ENCODE peak calls at places on chromosomes 6 and 20, in seven cellular contexts. One of them, this sample, is unnamed.
A peak's percentile ranks its signal among the peaks of the same experiment; 100 is the strongest.

GRCh38 chr6:82953871-82954270 is 111.8 kb downstream of the UBE3D start:
- DNase-seq in A673: no peak
- DNase-seq in GM23248: peak; percentile 20
- DNase-seq in adrenal gland: no peak
- DNase-seq in AG04450: no peak
- DNase-seq in heart right ventricle: peak; percentile 38
- DNase-seq in cardiac muscle cell: peak; percentile 68
- DNase-seq in this sample: peak; percentile 57

GRCh38 chr6:5670381-5670780 is 336.3 kb downstream of the NRN1 start:
- DNase-seq in A673: no peak
- DNase-seq in GM23248: no peak
- DNase-seq in adrenal gland: no peak
- DNase-seq in AG04450: no peak
- DNase-seq in heart right ventricle: no peak
- DNase-seq in cardiac muscle cell: no peak
- DNase-seq in this sample: no peak

GRCh38 chr20:9401381-9401780 is 113.0 kb upstream of the LAMP5 start:
- DNase-seq in A673: no peak
- DNase-seq in GM23248: no peak
- DNase-seq in adrenal gland: no peak
- DNase-seq in AG04450: no peak
- DNase-seq in heart right ventricle: no peak
- DNase-seq in cardiac muscle cell: no peak
- DNase-seq in this sample: no peak

GRCh38 chr6:164812706-164813105 is 496.7 kb downstream of the C6orf118 start:
- DNase-seq in A673: no peak
- DNase-seq in GM23248: no peak
- DNase-seq in adrenal gland: no peak
- DNase-seq in AG04450: no peak
- DNase-seq in heart right ventricle: no peak
- DNase-seq in cardiac muscle cell: no peak
- DNase-seq in this sample: no peak

GRCh38 chr6:38973178-38974057 is 75.2 kb upstream of the GLP1R start:
- DNase-seq in A673: peak; percentile 63
- DNase-seq in GM23248: peak; percentile 72
- DNase-seq in adrenal gland: peak; percentile 37
- DNase-seq in AG04450: peak; percentile 38
- DNase-seq in heart right ventricle: peak; percentile 14
- DNase-seq in cardiac muscle cell: peak; percentile 78
- DNase-seq in this sample: no peak

GRCh38 chr20:8545212-8545611 is 413.1 kb downstream of the PLCB1 start:
- DNase-seq in A673: no peak
- DNase-seq in GM23248: peak; percentile 80
- DNase-seq in adrenal gland: no peak
- DNase-seq in AG04450: no peak
- DNase-seq in heart right ventricle: no peak
- DNase-seq in cardiac muscle cell: peak; percentile 33
- DNase-seq in this sample: no peak

GRCh38 chr6:139568956-139569538 is 194.6 kb upstream of the CITED2 start:
- DNase-seq in A673: peak; percentile 20
- DNase-seq in GM23248: peak; percentile 80
- DNase-seq in adrenal gland: no peak
- DNase-seq in AG04450: peak; percentile 47
- DNase-seq in heart right ventricle: no peak
- DNase-seq in cardiac muscle cell: peak; percentile 82
- DNase-seq in this sample: no peak

GRCh38 chr6:149940673-149940984 is 1.2 kb upstream of the ULBP2 start:
- DNase-seq in A673: no peak
- DNase-seq in GM23248: no peak
- DNase-seq in adrenal gland: no peak
- DNase-seq in AG04450: no peak
- DNase-seq in heart right ventricle: no peak
- DNase-seq in cardiac muscle cell: no peak
- DNase-seq in this sample: no peak

GRCh38 chr6:112938656-112939055 is 591.5 kb downstream of the RFPL4B start:
- DNase-seq in A673: no peak
- DNase-seq in GM23248: no peak
- DNase-seq in adrenal gland: no peak
- DNase-seq in AG04450: no peak
- DNase-seq in heart right ventricle: no peak
- DNase-seq in cardiac muscle cell: no peak
- DNase-seq in this sample: no peak

GRCh38 chr6:107244742-107245470 is 129.6 kb upstream of the BEND3 start:
- DNase-seq in A673: no peak
- DNase-seq in GM23248: no peak
- DNase-seq in adrenal gland: peak; percentile 20
- DNase-seq in AG04450: no peak
- DNase-seq in heart right ventricle: no peak
- DNase-seq in cardiac muscle cell: no peak
- DNase-seq in this sample: no peak

GRCh38 chr20:10586296-10586695 is 87.5 kb downstream of the JAG1 start:
- DNase-seq in A673: no peak
- DNase-seq in GM23248: no peak
- DNase-seq in adrenal gland: no peak
- DNase-seq in AG04450: no peak
- DNase-seq in heart right ventricle: no peak
- DNase-seq in cardiac muscle cell: no peak
- DNase-seq in this sample: no peak

GRCh38 chr20:16968099-16968498 is 219.9 kb downstream of the OTOR start:
- DNase-seq in A673: no peak
- DNase-seq in GM23248: no peak
- DNase-seq in adrenal gland: no peak
- DNase-seq in AG04450: no peak
- DNase-seq in heart right ventricle: no peak
- DNase-seq in cardiac muscle cell: no peak
- DNase-seq in this sample: peak; percentile 68

GRCh38 chr6:158501638-158502592 is 58.0 kb upstream of the TMEM181 start:
- DNase-seq in A673: no peak
- DNase-seq in GM23248: no peak
- DNase-seq in adrenal gland: no peak
- DNase-seq in AG04450: no peak
- DNase-seq in heart right ventricle: no peak
- DNase-seq in cardiac muscle cell: no peak
- DNase-seq in this sample: no peak

GRCh38 chr6:73236147-73236750 is 11.0 kb upstream of the KHDC1L start:
- DNase-seq in A673: peak; percentile 10
- DNase-seq in GM23248: peak; percentile 96
- DNase-seq in adrenal gland: no peak
- DNase-seq in AG04450: peak; percentile 68
- DNase-seq in heart right ventricle: no peak
- DNase-seq in cardiac muscle cell: peak; percentile 82
- DNase-seq in this sample: no peak

GRCh38 chr6:31158863-31159855 is 770 bp downstream of the TCF19 start:
- DNase-seq in A673: peak; percentile 15
- DNase-seq in GM23248: peak; percentile 52
- DNase-seq in adrenal gland: no peak
- DNase-seq in AG04450: no peak
- DNase-seq in heart right ventricle: no peak
- DNase-seq in cardiac muscle cell: peak; percentile 23
- DNase-seq in this sample: no peak

GRCh38 chr20:46547995-46548394 is 2.5 kb downstream of the OCSTAMP start:
- DNase-seq in A673: no peak
- DNase-seq in GM23248: no peak
- DNase-seq in adrenal gland: no peak
- DNase-seq in AG04450: no peak
- DNase-seq in heart right ventricle: no peak
- DNase-seq in cardiac muscle cell: no peak
- DNase-seq in this sample: no peak

GRCh38 chr20:25046736-25047666 is 10.9 kb downstream of the ACSS1 start:
- DNase-seq in A673: no peak
- DNase-seq in GM23248: no peak
- DNase-seq in adrenal gland: no peak
- DNase-seq in AG04450: no peak
- DNase-seq in heart right ventricle: no peak
- DNase-seq in cardiac muscle cell: no peak
- DNase-seq in this sample: no peak

GRCh38 chr20:38210741-38211140 is 45.7 kb upstream of the TGM2 start:
- DNase-seq in A673: no peak
- DNase-seq in GM23248: peak; percentile 47
- DNase-seq in adrenal gland: no peak
- DNase-seq in AG04450: no peak
- DNase-seq in heart right ventricle: no peak
- DNase-seq in cardiac muscle cell: no peak
- DNase-seq in this sample: no peak

GRCh38 chr20:3813758-3814581 is 6.4 kb upstream of the AP5S1 start:
- DNase-seq in A673: no peak
- DNase-seq in GM23248: no peak
- DNase-seq in adrenal gland: no peak
- DNase-seq in AG04450: no peak
- DNase-seq in heart right ventricle: no peak
- DNase-seq in cardiac muscle cell: no peak
- DNase-seq in this sample: no peak

GRCh38 chr6:45742591-45742990 is 273.1 kb downstream of the CLIC5 start:
- DNase-seq in A673: no peak
- DNase-seq in GM23248: no peak
- DNase-seq in adrenal gland: no peak
- DNase-seq in AG04450: no peak
- DNase-seq in heart right ventricle: no peak
- DNase-seq in cardiac muscle cell: no peak
- DNase-seq in this sample: peak; percentile 10

GRCh38 chr20:46307139-46307998 is 929 bp downstream of the CDH22 start:
- DNase-seq in A673: peak; percentile 73
- DNase-seq in GM23248: peak; percentile 68
- DNase-seq in adrenal gland: peak; percentile 54
- DNase-seq in AG04450: no peak
- DNase-seq in heart right ventricle: no peak
- DNase-seq in cardiac muscle cell: peak; percentile 54
- DNase-seq in this sample: no peak

GRCh38 chr6:56399250-56399671 is 151.9 kb upstream of the COL21A1 start:
- DNase-seq in A673: no peak
- DNase-seq in GM23248: no peak
- DNase-seq in adrenal gland: no peak
- DNase-seq in AG04450: no peak
- DNase-seq in heart right ventricle: no peak
- DNase-seq in cardiac muscle cell: peak; percentile 35
- DNase-seq in this sample: no peak

GRCh38 chr20:51553897-51554504 is 11.5 kb upstream of the NFATC2 start:
- DNase-seq in A673: no peak
- DNase-seq in GM23248: peak; percentile 73
- DNase-seq in adrenal gland: no peak
- DNase-seq in AG04450: no peak
- DNase-seq in heart right ventricle: no peak
- DNase-seq in cardiac muscle cell: peak; percentile 49
- DNase-seq in this sample: no peak

GRCh38 chr6:138159246-138159645 is 2.5 kb upstream of the ARFGEF3 start:
- DNase-seq in A673: no peak
- DNase-seq in GM23248: no peak
- DNase-seq in adrenal gland: no peak
- DNase-seq in AG04450: no peak
- DNase-seq in heart right ventricle: no peak
- DNase-seq in cardiac muscle cell: no peak
- DNase-seq in this sample: no peak

GRCh38 chr20:63531686-63532448 is 5.3 kb downstream of the PTK6 start:
- DNase-seq in A673: no peak
- DNase-seq in GM23248: no peak
- DNase-seq in adrenal gland: no peak
- DNase-seq in AG04450: no peak
- DNase-seq in heart right ventricle: no peak
- DNase-seq in cardiac muscle cell: no peak
- DNase-seq in this sample: no peak

GRCh38 chr6:37525460-37526357 is 26.0 kb upstream of the CCDC167 start:
- DNase-seq in A673: peak; percentile 29
- DNase-seq in GM23248: peak; percentile 44
- DNase-seq in adrenal gland: no peak
- DNase-seq in AG04450: no peak
- DNase-seq in heart right ventricle: no peak
- DNase-seq in cardiac muscle cell: peak; percentile 49
- DNase-seq in this sample: no peak

GRCh38 chr6:37532122-37532521 is 32.4 kb upstream of the CCDC167 start:
- DNase-seq in A673: no peak
- DNase-seq in GM23248: no peak
- DNase-seq in adrenal gland: no peak
- DNase-seq in AG04450: no peak
- DNase-seq in heart right ventricle: no peak
- DNase-seq in cardiac muscle cell: no peak
- DNase-seq in this sample: no peak

GRCh38 chr6:37524919-37525318 is 25.2 kb upstream of the CCDC167 start:
- DNase-seq in A673: no peak
- DNase-seq in GM23248: no peak
- DNase-seq in adrenal gland: no peak
- DNase-seq in AG04450: no peak
- DNase-seq in heart right ventricle: no peak
- DNase-seq in cardiac muscle cell: no peak
- DNase-seq in this sample: no peak

GRCh38 chr6:37531026-37531425 is 31.3 kb upstream of the CCDC167 start:
- DNase-seq in A673: no peak
- DNase-seq in GM23248: peak; percentile 22
- DNase-seq in adrenal gland: no peak
- DNase-seq in AG04450: no peak
- DNase-seq in heart right ventricle: no peak
- DNase-seq in cardiac muscle cell: no peak
- DNase-seq in this sample: no peak

GRCh38 chr6:37530294-37530693 is 30.6 kb upstream of the CCDC167 start:
- DNase-seq in A673: no peak
- DNase-seq in GM23248: peak; percentile 27
- DNase-seq in adrenal gland: no peak
- DNase-seq in AG04450: no peak
- DNase-seq in heart right ventricle: no peak
- DNase-seq in cardiac muscle cell: no peak
- DNase-seq in this sample: no peak
- H3K27me3 ChIP-seq in A673: peaks cover 27% of the 10 kb centered on the region
- H3K27me3 ChIP-seq in GM23248: peaks cover 54% of the 10 kb centered on the region
- H3K27me3 ChIP-seq in adrenal gland: peaks cover 12% of the 10 kb centered on the region
- H3K27me3 ChIP-seq in AG04450: peaks cover 58% of the 10 kb centered on the region
- H3K27me3 ChIP-seq in heart right ventricle: peaks cover 68% of the 10 kb centered on the region
- H3K27me3 ChIP-seq in cardiac muscle cell: peaks cover 38% of the 10 kb centered on the region
- H3K27me3 ChIP-seq in this sample: peaks cover 93% of the 10 kb centered on the region

GRCh38 chr6:19849196-19849595 is 12.0 kb downstream of the ID4 start:
- DNase-seq in A673: no peak
- DNase-seq in GM23248: no peak
- DNase-seq in adrenal gland: no peak
- DNase-seq in AG04450: no peak
- DNase-seq in heart right ventricle: no peak
- DNase-seq in cardiac muscle cell: no peak
- DNase-seq in this sample: no peak
- H3K27ac ChIP-seq in A673: no peak overlapping the region
- H3K27ac ChIP-seq in GM23248: no peak overlapping the region
- H3K27ac ChIP-seq in adrenal gland: no peak overlapping the region
- H3K27ac ChIP-seq in AG04450: no peak overlapping the region
- H3K27ac ChIP-seq in heart right ventricle: no peak overlapping the region
- H3K27ac ChIP-seq in cardiac muscle cell: no peak overlapping the region
- H3K27ac ChIP-seq in this sample: peak overlapping the region; percentile 74

DNA sequence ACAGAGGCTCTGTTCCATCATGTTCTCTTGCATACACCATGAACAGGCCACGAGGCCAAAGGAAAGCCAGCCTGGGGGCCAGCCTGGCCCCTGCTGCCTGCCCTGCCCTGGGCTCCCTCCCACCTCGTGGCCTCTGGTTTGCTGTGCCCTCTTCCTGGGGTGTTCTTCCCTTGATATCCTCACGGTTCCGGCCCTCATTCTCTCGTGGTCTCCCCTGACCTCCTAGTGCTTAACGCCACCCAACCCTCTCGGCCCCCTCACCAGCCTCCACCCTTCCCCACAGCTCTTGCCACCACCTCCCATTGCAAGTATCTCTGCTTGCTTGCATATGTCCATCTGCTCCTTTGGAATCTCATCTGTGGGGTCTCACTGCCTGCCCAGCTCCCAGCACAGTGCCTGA is 73.0 kb downstream of the GNAS-AS1 start:
- DNase-seq in A673: no peak
- DNase-seq in GM23248: no peak
- DNase-seq in adrenal gland: no peak
- DNase-seq in AG04450: no peak
- DNase-seq in heart right ventricle: no peak
- DNase-seq in cardiac muscle cell: no peak
- DNase-seq in this sample: no peak
- H3K27me3 ChIP-seq in A673: peaks cover 56% of the 10 kb centered on the region
- H3K27me3 ChIP-seq in GM23248: peaks cover 38% of the 10 kb centered on the region
- H3K27me3 ChIP-seq in adrenal gland: no peaks in the 10 kb centered on the region
- H3K27me3 ChIP-seq in AG04450: peaks cover 23% of the 10 kb centered on the region
- H3K27me3 ChIP-seq in heart right ventricle: peaks cover 27% of the 10 kb centered on the region
- H3K27me3 ChIP-seq in cardiac muscle cell: no peaks in the 10 kb centered on the region
- H3K27me3 ChIP-seq in this sample: no peaks in the 10 kb centered on the region

GRCh38 chr20:15138548-15139126 is 801.2 kb upstream of the FLRT3 start:
- DNase-seq in A673: no peak
- DNase-seq in GM23248: no peak
- DNase-seq in adrenal gland: no peak
- DNase-seq in AG04450: no peak
- DNase-seq in heart right ventricle: no peak
- DNase-seq in cardiac muscle cell: no peak
- DNase-seq in this sample: no peak
- H3K27ac ChIP-seq in A673: no peak overlapping the region
- H3K27ac ChIP-seq in GM23248: no peak overlapping the region
- H3K27ac ChIP-seq in adrenal gland: no peak overlapping the region
- H3K27ac ChIP-seq in AG04450: no peak overlapping the region
- H3K27ac ChIP-seq in heart right ventricle: no peak overlapping the region
- H3K27ac ChIP-seq in cardiac muscle cell: no peak overlapping the region
- H3K27ac ChIP-seq in this sample: no peak overlapping the region